ENCODE peak calls at places on chromosome 7, in four cellular contexts. L, Q, A and R are unnamed samples. For H3K4me1, the result is how much of the 10 kb centered on the place peaks cover.

GRCh38 chr7:39592586-39592985 is 26.4 kb downstream of the YAE1 start:
- DNase-seq in L (no peak), Q (no peak), A (no peak), R (no peak)

GRCh38 chr7:30907527-30908267 is 4.0 kb upstream of the AQP1 start:
- DNase-seq in L (no peak), Q (no peak), A (no peak), R (no peak)

GRCh38 chr7:51366930-51367613 is 50.5 kb upstream of the COBL start:
- DNase-seq in L (peak), Q (no peak), A (no peak), R (peak)

GRCh38 chr7:87498893-87499292 is 23.4 kb upstream of the ABCB4 start:
- DNase-seq in L (no peak), Q (no peak), A (no peak), R (no peak)

GRCh38 chr7:29853775-29854174 is 47.5 kb downstream of the WIPF3 start:
- DNase-seq in L (no peak), Q (no peak), A (no peak), R (no peak)

GRCh38 chr7:70104243-70104642 is 506.0 kb downstream of the AUTS2 start:
- DNase-seq in L (no peak), Q (no peak), A (no peak), R (no peak)

GRCh38 chr7:36407636-36408550 is 18.2 kb downstream of the ANLN start:
- DNase-seq in L (no peak), Q (no peak), A (no peak), R (no peak)

GRCh38 chr7:151135866-151136514 is 31.5 kb downstream of the GBX1 start:
- DNase-seq in L (no peak), Q (no peak), A (peak), R (no peak)

GRCh38 chr7:30424536-30424935 is 54.0 kb downstream of the NOD1 start:
- DNase-seq in L (no peak), Q (no peak), A (no peak), R (no peak)

GRCh38 chr7:92976931-92977330 is 140.6 kb upstream of the CDK6 start:
- DNase-seq in L (no peak), Q (no peak), A (no peak), R (no peak)

GRCh38 chr7:14542624-14543023 is 359.9 kb downstream of the DGKB start:
- DNase-seq in L (no peak), Q (no peak), A (no peak), R (no peak)

GRCh38 chr7:108196004-108196403 is 65.8 kb upstream of the LAMB4 start:
- DNase-seq in L (no peak), Q (no peak), A (no peak), R (no peak)

GRCh38 chr7:86929293-86930109 is 130.0 kb downstream of the ELAPOR2 start:
- DNase-seq in L (no peak), Q (no peak), A (no peak), R (no peak)

GRCh38 chr7:149310113-149310836 is 48.3 kb downstream of the ZNF783 start:
- DNase-seq in L (peak), Q (peak), A (no peak), R (peak)

GRCh38 chr7:45253368-45253767 is 95.8 kb downstream of the RAMP3 start:
- DNase-seq in L (no peak), Q (no peak), A (no peak), R (no peak)

GRCh38 chr7:90678986-90679385 is 82.9 kb downstream of the CDK14 start:
- DNase-seq in L (no peak), Q (no peak), A (no peak), R (peak)

DNA sequence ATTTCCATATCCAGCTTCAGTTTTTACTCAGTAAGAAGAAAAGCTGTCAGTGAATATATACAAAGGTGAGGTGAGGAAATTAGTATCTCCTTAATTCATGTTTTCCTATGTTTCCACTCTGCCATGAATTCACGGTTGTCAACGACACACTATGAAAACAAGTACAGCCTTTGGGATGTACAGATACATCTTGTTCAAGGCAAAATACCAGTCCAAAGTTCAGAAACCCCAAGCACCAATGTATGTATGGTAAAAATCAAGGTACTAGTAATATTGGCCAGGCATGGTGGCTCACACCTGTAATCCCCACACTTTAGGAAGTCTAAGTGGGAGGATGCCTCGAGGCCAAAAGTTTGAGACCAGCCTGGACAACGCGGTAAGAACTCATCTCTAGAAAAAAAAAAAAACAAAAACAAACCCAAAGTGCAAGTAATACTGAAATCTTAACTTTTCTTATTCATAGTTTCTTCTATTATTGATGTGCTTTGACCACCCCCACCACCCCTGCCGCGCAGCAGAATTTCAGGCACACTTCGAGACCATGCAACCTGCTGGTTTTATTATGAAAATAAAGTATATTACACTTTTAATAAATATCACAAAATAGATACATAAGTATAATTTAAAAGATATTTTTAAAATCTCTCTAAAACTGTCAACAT is 3.5 kb downstream of the ESYT2 start:
- DNase-seq in L (no peak), Q (no peak), A (no peak), R (no peak)
- H3K4me1 ChIP-seq in L (under half), Q (half or more), A (under half), R (under half)

GRCh38 chr7:158409120-158409519 is 178.5 kb downstream of the PTPRN2 start:
- DNase-seq in L (no peak), Q (no peak), A (no peak), R (no peak)
- H3K27ac ChIP-seq in L (no peak), Q (no peak), A (no peak), R (no peak)

GRCh38 chr7:116218747-116219146 is 8.4 kb downstream of the TES start:
- DNase-seq in L (no peak), Q (no peak), A (no peak), R (no peak)
- H3K4me1 ChIP-seq in L (under half), Q (half or more), A (under half), R (under half)

GRCh38 chr7:81154565-81154964 is 235.7 kb upstream of the SEMA3C start:
- DNase-seq in L (no peak), Q (no peak), A (no peak), R (no peak)
- H3K27ac ChIP-seq in L (no peak), Q (no peak), A (no peak), R (no peak)

GRCh38 chr7:134925766-134926165 is 60.5 kb upstream of the AGBL3 start:
- DNase-seq in L (no peak), Q (no peak), A (no peak), R (no peak)

GRCh38 chr7:134927076-134927475 is 59.2 kb upstream of the AGBL3 start:
- DNase-seq in L (no peak), Q (no peak), A (no peak), R (no peak)

GRCh38 chr7:134928574-134928973 is 57.7 kb upstream of the AGBL3 start:
- DNase-seq in L (no peak), Q (no peak), A (no peak), R (no peak)

GRCh38 chr7:134926396-134926795 is 59.9 kb upstream of the AGBL3 start:
- DNase-seq in L (no peak), Q (no peak), A (no peak), R (no peak)

DNA sequence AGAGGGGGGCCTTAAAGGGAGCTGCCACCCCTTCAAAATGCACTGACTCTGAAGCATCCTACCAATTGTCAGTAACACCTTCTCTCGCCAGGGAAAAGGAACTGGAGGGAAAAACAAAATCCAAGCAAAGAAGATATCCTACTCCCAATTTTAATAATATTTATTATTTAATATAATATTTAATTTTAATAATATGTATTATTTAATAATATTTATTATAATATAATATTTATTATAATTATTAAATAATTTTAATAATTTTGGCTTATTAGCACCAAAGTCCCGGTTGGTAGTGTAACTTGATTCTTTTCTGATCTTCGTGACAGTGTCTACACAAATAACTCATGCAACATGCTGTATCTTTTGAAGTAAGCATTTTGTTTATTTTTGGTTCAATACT is 58.6 kb upstream of the AGBL3 start:
- DNase-seq in L (no peak), Q (no peak), A (no peak), R (no peak)
- H3K4me1 ChIP-seq in L (under half), Q (under half), A (under half), R (under half)

GRCh38 chr7:66735850-66736249 is 4.7 kb upstream of the RABGEF1 start:
- DNase-seq in L (no peak), Q (no peak), A (no peak), R (no peak)

GRCh38 chr7:66739953-66740301 is 606 bp upstream of the RABGEF1 start:
- DNase-seq in L (no peak), Q (no peak), A (no peak), R (no peak)

GRCh38 chr7:66739477-66739876 is 1.1 kb upstream of the RABGEF1 start:
- DNase-seq in L (no peak), Q (no peak), A (no peak), R (no peak)

GRCh38 chr7:66736892-66737291 is 3.6 kb upstream of the RABGEF1 start:
- DNase-seq in L (no peak), Q (no peak), A (no peak), R (no peak)

GRCh38 chr7:66737667-66738066 is 2.9 kb upstream of the RABGEF1 start:
- DNase-seq in L (no peak), Q (no peak), A (no peak), R (no peak)
- H3K27ac ChIP-seq in L (no peak), Q (no peak), A (no peak), R (no peak)

GRCh38 chr7:110264288-110264687 is 826.6 kb upstream of the LRRN3 start:
- DNase-seq in L (no peak), Q (no peak), A (no peak), R (no peak)
- H3K4me1 ChIP-seq in L (under half), Q (under half), A (under half), R (under half)